ENCODE peak calls at places on chromosome 22, in four cellular contexts. One of them, this sample, is unnamed. For H3K36me3 and H3K9me3, the result is how much of the 10 kb centered on the place peaks cover.

GRCh38 chr22:38959574-38959973 is 2.2 kb downstream of the APOBEC3A start:
- DNase-seq in colonic mucosa: no peak
- DNase-seq in PC-3: no peak
- DNase-seq in pancreas: no peak
- DNase-seq in this sample: no peak

GRCh38 chr22:30038219-30038618 is 42.0 kb upstream of the HORMAD2 start:
- DNase-seq in colonic mucosa: no peak
- DNase-seq in PC-3: peak
- DNase-seq in pancreas: no peak
- DNase-seq in this sample: peak

GRCh38 chr22:43884600-43885318 is 7.1 kb downstream of the PNPLA5 start:
- DNase-seq in colonic mucosa: peak
- DNase-seq in PC-3: peak
- DNase-seq in pancreas: peak
- DNase-seq in this sample: peak

GRCh38 chr22:44550666-44551491 is 52.8 kb upstream of the RTL6 start:
- DNase-seq in colonic mucosa: peak
- DNase-seq in PC-3: peak
- DNase-seq in pancreas: peak
- DNase-seq in this sample: peak

GRCh38 chr22:21937041-21937820 is 15.4 kb downstream of the PPM1F start:
- DNase-seq in colonic mucosa: peak
- DNase-seq in PC-3: peak
- DNase-seq in pancreas: peak
- DNase-seq in this sample: peak

GRCh38 chr22:30132290-30132996 is 52.2 kb downstream of the HORMAD2 start:
- DNase-seq in colonic mucosa: no peak
- DNase-seq in PC-3: no peak
- DNase-seq in pancreas: no peak
- DNase-seq in this sample: no peak

GRCh38 chr22:26185190-26185589 is 15.9 kb downstream of the SEZ6L start:
- DNase-seq in colonic mucosa: no peak
- DNase-seq in PC-3: no peak
- DNase-seq in pancreas: no peak
- DNase-seq in this sample: no peak

GRCh38 chr22:27576413-27576812 is 225.1 kb downstream of the MN1 start:
- DNase-seq in colonic mucosa: no peak
- DNase-seq in PC-3: peak
- DNase-seq in pancreas: no peak
- DNase-seq in this sample: no peak

GRCh38 chr22:27416553-27417427 is 384.8 kb downstream of the MN1 start:
- DNase-seq in colonic mucosa: no peak
- DNase-seq in PC-3: peak
- DNase-seq in pancreas: no peak
- DNase-seq in this sample: no peak

GRCh38 chr22:24576793-24577192 is 16.1 kb downstream of the LRRC75B start:
- DNase-seq in colonic mucosa: no peak
- DNase-seq in PC-3: no peak
- DNase-seq in pancreas: no peak
- DNase-seq in this sample: no peak

GRCh38 chr22:24567668-24568067 is 11.9 kb downstream of the SNRPD3 start:
- DNase-seq in colonic mucosa: no peak
- DNase-seq in PC-3: no peak
- DNase-seq in pancreas: no peak
- DNase-seq in this sample: no peak

GRCh38 chr22:24566899-24567511 is 11.2 kb downstream of the SNRPD3 start:
- DNase-seq in colonic mucosa: no peak
- DNase-seq in PC-3: no peak
- DNase-seq in pancreas: no peak
- DNase-seq in this sample: no peak

DNA sequence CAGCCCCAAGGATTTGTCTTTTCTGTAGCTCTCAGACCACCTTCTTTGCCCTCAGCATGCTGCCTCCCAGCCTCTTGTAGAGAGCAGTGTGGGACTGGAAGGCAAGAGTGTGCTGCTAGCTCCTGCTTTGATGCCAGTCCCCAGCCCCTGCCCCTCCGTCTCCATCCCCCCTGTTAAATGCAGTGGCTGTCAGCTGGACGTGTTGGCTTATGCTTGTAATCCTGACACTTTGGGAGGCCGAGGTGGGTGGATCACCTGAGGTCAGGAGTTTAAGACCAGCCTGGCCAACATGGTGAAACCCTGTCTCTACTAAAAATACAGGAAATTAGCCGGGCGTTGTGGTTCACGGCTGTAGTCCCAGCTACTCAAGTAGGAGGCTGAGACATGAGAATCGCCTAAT is 15.5 kb downstream of the SNRPD3 start:
- DNase-seq in colonic mucosa: no peak
- DNase-seq in PC-3: no peak
- DNase-seq in pancreas: no peak
- DNase-seq in this sample: no peak
- H3K36me3 ChIP-seq in colonic mucosa: under half
- H3K36me3 ChIP-seq in PC-3: under half
- H3K36me3 ChIP-seq in pancreas: under half
- H3K36me3 ChIP-seq in this sample: under half

GRCh38 chr22:49186293-49186692 is 641.4 kb downstream of the BRD1 start:
- DNase-seq in colonic mucosa: no peak
- DNase-seq in PC-3: no peak
- DNase-seq in pancreas: no peak
- DNase-seq in this sample: no peak
- H3K9me3 ChIP-seq in colonic mucosa: under half
- H3K9me3 ChIP-seq in PC-3: under half
- H3K9me3 ChIP-seq in pancreas: under half
- H3K9me3 ChIP-seq in this sample: under half

GRCh38 chr22:49807780-49808708 is 19.6 kb downstream of the BRD1 start:
- DNase-seq in colonic mucosa: no peak
- DNase-seq in PC-3: no peak
- DNase-seq in pancreas: no peak
- DNase-seq in this sample: no peak

GRCh38 chr22:49812838-49813237 is 14.8 kb downstream of the BRD1 start:
- DNase-seq in colonic mucosa: no peak
- DNase-seq in PC-3: no peak
- DNase-seq in pancreas: no peak
- DNase-seq in this sample: no peak

GRCh38 chr22:49811014-49811791 is 16.5 kb downstream of the BRD1 start:
- DNase-seq in colonic mucosa: no peak
- DNase-seq in PC-3: no peak
- DNase-seq in pancreas: no peak
- DNase-seq in this sample: no peak

GRCh38 chr22:49807129-49807528 is 20.5 kb downstream of the BRD1 start:
- DNase-seq in colonic mucosa: no peak
- DNase-seq in PC-3: no peak
- DNase-seq in pancreas: no peak
- DNase-seq in this sample: no peak

GRCh38 chr22:49810363-49811013 is 17.2 kb downstream of the BRD1 start:
- DNase-seq in colonic mucosa: no peak
- DNase-seq in PC-3: no peak
- DNase-seq in pancreas: no peak
- DNase-seq in this sample: no peak
- H3K36me3 ChIP-seq in colonic mucosa: under half
- H3K36me3 ChIP-seq in PC-3: under half
- H3K36me3 ChIP-seq in pancreas: under half
- H3K36me3 ChIP-seq in this sample: under half

DNA sequence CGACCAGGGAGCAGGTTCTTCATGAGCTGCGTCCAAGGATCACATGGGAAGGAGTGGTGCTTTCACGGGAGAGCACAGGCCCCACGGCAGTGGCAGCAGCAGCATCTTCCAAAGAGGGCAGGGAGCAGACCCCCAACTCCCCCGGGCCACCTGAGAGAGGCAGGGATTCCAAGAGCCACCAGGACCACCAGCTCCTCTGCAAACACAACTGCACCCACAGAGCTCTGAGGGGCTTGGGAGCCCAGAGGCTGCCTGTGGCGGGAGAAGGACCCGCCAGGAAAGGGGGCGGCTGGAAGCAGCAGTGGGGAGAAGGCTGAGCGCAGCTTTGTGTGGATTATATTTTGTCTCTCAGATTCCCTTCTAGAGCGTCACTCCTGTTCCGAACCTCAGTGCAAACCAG is 469.6 kb downstream of the BRD1 start:
- DNase-seq in colonic mucosa: no peak
- DNase-seq in PC-3: no peak
- DNase-seq in pancreas: no peak
- DNase-seq in this sample: no peak
- H3K9me3 ChIP-seq in colonic mucosa: under half
- H3K9me3 ChIP-seq in PC-3: under half
- H3K9me3 ChIP-seq in pancreas: under half
- H3K9me3 ChIP-seq in this sample: under half

GRCh38 chr22:19134176-19134831 is 3.2 kb downstream of the TSSK2 start:
- DNase-seq in colonic mucosa: no peak
- DNase-seq in PC-3: no peak
- DNase-seq in pancreas: no peak
- DNase-seq in this sample: no peak
- H3K36me3 ChIP-seq in colonic mucosa: under half
- H3K36me3 ChIP-seq in PC-3: under half
- H3K36me3 ChIP-seq in pancreas: under half
- H3K36me3 ChIP-seq in this sample: under half

GRCh38 chr22:47859891-47860290 is 1097.4 kb downstream of the TBC1D22A start:
- DNase-seq in colonic mucosa: no peak
- DNase-seq in PC-3: no peak
- DNase-seq in pancreas: no peak
- DNase-seq in this sample: no peak
- H3K9me3 ChIP-seq in colonic mucosa: under half
- H3K9me3 ChIP-seq in PC-3: under half
- H3K9me3 ChIP-seq in pancreas: under half
- H3K9me3 ChIP-seq in this sample: under half

GRCh38 chr22:17734197-17734596 is 40.1 kb downstream of the BID start:
- DNase-seq in colonic mucosa: no peak
- DNase-seq in PC-3: no peak
- DNase-seq in pancreas: no peak
- DNase-seq in this sample: no peak
- H3K36me3 ChIP-seq in colonic mucosa: under half
- H3K36me3 ChIP-seq in PC-3: under half
- H3K36me3 ChIP-seq in pancreas: under half
- H3K36me3 ChIP-seq in this sample: under half

DNA sequence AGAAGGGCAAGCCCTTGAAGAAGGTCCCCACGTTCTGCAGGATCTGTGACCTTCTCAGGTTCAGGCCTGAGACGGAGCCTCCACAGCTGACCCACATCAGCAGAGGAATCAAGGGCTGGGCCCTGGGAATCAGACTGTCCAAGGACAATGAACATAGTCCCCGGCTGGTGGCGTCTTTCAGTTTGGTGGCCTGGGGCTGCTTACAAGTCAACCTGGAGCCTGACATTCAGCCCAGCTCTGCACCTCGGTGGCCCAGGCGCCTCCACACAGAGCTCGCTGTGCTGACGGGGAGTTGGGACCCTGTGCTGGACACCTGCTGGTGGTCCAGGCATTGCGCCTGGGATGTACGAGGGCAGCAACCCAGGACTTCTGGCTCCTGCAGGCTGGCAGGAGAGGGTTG is 523.5 kb downstream of the TBC1D22A start:
- DNase-seq in colonic mucosa: no peak
- DNase-seq in PC-3: no peak
- DNase-seq in pancreas: no peak
- DNase-seq in this sample: no peak
- H3K9me3 ChIP-seq in colonic mucosa: under half
- H3K9me3 ChIP-seq in PC-3: under half
- H3K9me3 ChIP-seq in pancreas: under half
- H3K9me3 ChIP-seq in this sample: under half

DNA sequence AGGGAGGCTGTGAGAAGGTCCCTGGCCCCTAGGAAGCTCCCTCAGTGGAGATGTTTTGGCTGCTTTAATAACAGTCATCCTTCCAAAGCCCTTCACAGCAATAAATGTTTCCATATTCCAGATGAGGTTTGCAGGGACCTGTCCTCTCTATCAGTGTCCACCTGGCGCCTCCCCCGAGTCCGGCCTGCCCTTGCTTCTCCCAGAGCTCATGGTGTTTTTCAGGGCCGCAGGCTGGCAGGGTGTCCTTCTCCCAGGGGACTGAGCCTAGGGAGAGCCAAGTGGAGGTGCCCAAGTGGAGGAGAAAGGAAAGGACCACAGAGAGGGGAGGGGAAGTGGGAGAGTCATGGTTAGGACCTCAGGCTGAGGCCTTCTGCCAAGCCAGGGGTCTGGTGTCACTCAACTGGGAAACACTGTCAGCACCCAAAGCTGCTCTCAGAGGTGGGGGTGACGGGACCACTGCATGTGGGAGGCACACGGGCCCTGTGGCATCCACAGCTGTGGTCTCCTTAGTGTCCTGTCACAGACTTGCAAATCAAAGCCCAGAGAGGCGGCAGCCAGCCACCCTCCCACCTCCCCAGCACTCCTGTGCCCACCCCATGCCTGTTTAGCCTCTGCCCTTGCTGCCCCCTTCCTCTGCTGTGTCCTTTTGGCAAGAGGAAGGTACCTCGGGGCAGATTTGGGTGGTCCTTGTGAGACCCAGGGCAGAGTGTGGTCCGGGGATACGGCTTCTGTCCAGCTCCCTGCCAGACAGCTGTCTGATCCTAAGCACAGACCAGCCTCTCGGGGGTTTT is 6.4 kb downstream of the DERL3 start:
- DNase-seq in colonic mucosa: no peak
- DNase-seq in PC-3: no peak
- DNase-seq in pancreas: peak
- DNase-seq in this sample: peak
- H3K36me3 ChIP-seq in colonic mucosa: under half
- H3K36me3 ChIP-seq in PC-3: under half
- H3K36me3 ChIP-seq in pancreas: under half
- H3K36me3 ChIP-seq in this sample: under half